ENCODE peak calls at places on chromosomes 13 and 19, in four cellular contexts. R, Q, U and K are unnamed samples.

GRCh38 chr19:11288349-11288748 is 7.6 kb upstream of the TSPAN16 start:
- DNase-seq in U (no peak), Q (no peak), R (no peak), K (no peak)

GRCh38 chr13:98174321-98174720 is 2.7 kb downstream of the RNF113B start:
- DNase-seq in Q (no peak), U (no peak), R (no peak), K (no peak)

GRCh38 chr19:4911786-4912672 is 2.7 kb downstream of the UHRF1 start:
- DNase-seq in U (peak; percentile 83), R (peak; percentile 56), Q (peak; percentile 100), K (no peak)

GRCh38 chr13:38385152-38385891 is 35.7 kb downstream of the UFM1 start:
- DNase-seq in R (no peak), Q (no peak), U (no peak), K (no peak)

GRCh38 chr19:52601025-52601973 is 31.2 kb downstream of the ZNF701 start:
- DNase-seq in Q (peak; percentile 77), R (peak; percentile 76), U (peak; percentile 95), K (peak; percentile 59)

GRCh38 chr13:113762538-113762937 is 3.5 kb downstream of the TMEM255B start:
- DNase-seq in U (no peak), R (no peak), Q (no peak), K (no peak)

GRCh38 chr19:33868821-33869412 is 72.2 kb downstream of the KCTD15 start:
- DNase-seq in Q (no peak), U (no peak), R (no peak), K (no peak)

GRCh38 chr13:49560270-49561063 is 24.9 kb downstream of the RCBTB1 start:
- DNase-seq in Q (peak; percentile 24), R (peak; percentile 32), U (no peak), K (no peak)

GRCh38 chr19:55632463-55632834 is 8.1 kb upstream of the ZNF784 start:
- DNase-seq in R (peak; percentile 88), Q (peak; percentile 92), U (peak; percentile 97), K (peak; percentile 81)

GRCh38 chr13:71260246-71260645 is 606.8 kb downstream of the DACH1 start:
- DNase-seq in Q (no peak), U (no peak), R (no peak), K (no peak)

GRCh38 chr13:76668716-76669115 is 217.5 kb downstream of the KCTD12 start:
- DNase-seq in U (no peak), R (no peak), Q (no peak), K (no peak)

GRCh38 chr13:101035119-101035620 is 360.6 kb upstream of the TMTC4 start:
- DNase-seq in R (no peak), U (no peak), Q (no peak), K (no peak)

GRCh38 chr19:38792250-38793111 is 3.5 kb downstream of the LGALS7B start:
- DNase-seq in Q (no peak), R (no peak), U (peak; percentile 71), K (no peak)

GRCh38 chr13:89695343-89696257 is 1651.9 kb upstream of the MIR17HG start:
- DNase-seq in U (no peak), R (peak; percentile 15), Q (peak; percentile 0), K (peak; percentile 57)

GRCh38 chr19:16571689-16572331 is 405 bp downstream of the SLC35E1 start:
- DNase-seq in R (no peak), Q (no peak), U (no peak), K (no peak)

GRCh38 chr13:50030315-50030714 is 15.1 kb downstream of the KCNRG start:
- DNase-seq in R (no peak), U (no peak), Q (no peak), K (no peak)

GRCh38 chr19:3516675-3517207 is 10.6 kb downstream of the FZR1 start:
- DNase-seq in U (peak; percentile 77), R (peak; percentile 92), Q (no peak), K (peak; percentile 94)

GRCh38 chr19:1407662-1408299 is 395 bp downstream of the DAZAP1 start:
- DNase-seq in R (no peak), U (peak; percentile 72), Q (no peak), K (no peak)

GRCh38 chr19:41934849-41935374 is 6.7 kb upstream of the ERFL start:
- DNase-seq in R (peak; percentile 71), Q (no peak), U (peak; percentile 90), K (peak; percentile 29)

GRCh38 chr19:18868380-18869230 is 27.4 kb downstream of the CERS1 start:
- DNase-seq in Q (no peak), U (no peak), R (no peak), K (no peak)

GRCh38 chr13:103066079-103066880 is at the start of gene SLC10A2:
- DNase-seq in R (no peak), U (no peak), Q (no peak), K (no peak)

GRCh38 chr13:95643814-95644598 is 500 bp downstream of the DZIP1 start:
- DNase-seq in U (no peak), R (no peak), Q (no peak), K (peak; percentile 35)

GRCh38 chr13:45595968-45596367 is 19.6 kb downstream of the ERICH6B start:
- DNase-seq in R (no peak), Q (no peak), U (no peak), K (no peak)

GRCh38 chr13:106573279-106573831 is 5.4 kb upstream of the ARGLU1 start:
- DNase-seq in U (no peak), R (no peak), Q (no peak), K (no peak)

GRCh38 chr19:14089662-14090508 is 666 bp downstream of the SAMD1 start:
- DNase-seq in Q (no peak), U (no peak), R (peak; percentile 37), K (peak; percentile 15)

GRCh38 chr19:23946569-23946968 is 31.9 kb downstream of the ZNF726 start:
- DNase-seq in U (no peak), Q (no peak), R (no peak), K (no peak)